ENCODE peak calls at places on chromosome 12, in six cellular contexts. One of them, this sample, is unnamed.

GRCh38 chr12:68612245-68612644 is 1.5 kb downstream of the RAP1B start:
- DNase-seq in choroid plexus epithelial cell: peak
- DNase-seq in GM13977: no peak
- DNase-seq in Calu3: no peak
- DNase-seq in heart left ventricle: no peak
- DNase-seq in hepatocyte: peak
- DNase-seq in this sample: no peak

GRCh38 chr12:118402251-118402650 is 25.9 kb downstream of the SUDS3 start:
- DNase-seq in choroid plexus epithelial cell: peak
- DNase-seq in Calu3: no peak
- DNase-seq in hepatocyte: no peak
- DNase-seq in heart left ventricle: no peak
- DNase-seq in GM13977: no peak
- DNase-seq in this sample: no peak

GRCh38 chr12:52513736-52514135 is 6.5 kb downstream of the KRT5 start:
- DNase-seq in GM13977: no peak
- DNase-seq in Calu3: no peak
- DNase-seq in heart left ventricle: no peak
- DNase-seq in hepatocyte: no peak
- DNase-seq in choroid plexus epithelial cell: no peak
- DNase-seq in this sample: no peak

GRCh38 chr12:56126732-56127239 is 1.3 kb upstream of the ESYT1 start:
- DNase-seq in hepatocyte: no peak
- DNase-seq in choroid plexus epithelial cell: no peak
- DNase-seq in Calu3: no peak
- DNase-seq in GM13977: no peak
- DNase-seq in heart left ventricle: no peak
- DNase-seq in this sample: no peak

GRCh38 chr12:87140257-87140656 is 884.1 kb upstream of the MGAT4C start:
- DNase-seq in GM13977: no peak
- DNase-seq in Calu3: no peak
- DNase-seq in hepatocyte: peak
- DNase-seq in heart left ventricle: no peak
- DNase-seq in choroid plexus epithelial cell: peak
- DNase-seq in this sample: no peak

GRCh38 chr12:69524755-69525509 is 54.7 kb downstream of the FRS2 start:
- DNase-seq in GM13977: no peak
- DNase-seq in hepatocyte: no peak
- DNase-seq in Calu3: no peak
- DNase-seq in choroid plexus epithelial cell: peak
- DNase-seq in heart left ventricle: no peak
- DNase-seq in this sample: no peak

GRCh38 chr12:104285740-104286537 is 17.6 kb upstream of the EID3 start:
- DNase-seq in choroid plexus epithelial cell: no peak
- DNase-seq in hepatocyte: peak
- DNase-seq in heart left ventricle: no peak
- DNase-seq in GM13977: peak
- DNase-seq in Calu3: no peak
- DNase-seq in this sample: no peak

GRCh38 chr12:15151141-15152091 is 69.8 kb downstream of the RERG start:
- DNase-seq in Calu3: peak
- DNase-seq in hepatocyte: peak
- DNase-seq in choroid plexus epithelial cell: peak
- DNase-seq in heart left ventricle: no peak
- DNase-seq in GM13977: no peak
- DNase-seq in this sample: no peak

GRCh38 chr12:113577464-113578121 is 105.9 kb upstream of the LHX5 start:
- DNase-seq in GM13977: no peak
- DNase-seq in Calu3: no peak
- DNase-seq in heart left ventricle: no peak
- DNase-seq in hepatocyte: no peak
- DNase-seq in choroid plexus epithelial cell: no peak
- DNase-seq in this sample: no peak

GRCh38 chr12:47900480-47901129 is 4.2 kb downstream of the VDR start:
- DNase-seq in hepatocyte: peak
- DNase-seq in choroid plexus epithelial cell: peak
- DNase-seq in GM13977: no peak
- DNase-seq in Calu3: peak
- DNase-seq in heart left ventricle: no peak
- DNase-seq in this sample: no peak

GRCh38 chr12:57840701-57841100 is 5.8 kb downstream of the CTDSP2 start:
- DNase-seq in heart left ventricle: peak
- DNase-seq in GM13977: no peak
- DNase-seq in choroid plexus epithelial cell: peak
- DNase-seq in Calu3: no peak
- DNase-seq in hepatocyte: peak
- DNase-seq in this sample: no peak

GRCh38 chr12:57810450-57810849 is 8.1 kb downstream of the AVIL start:
- DNase-seq in choroid plexus epithelial cell: peak
- DNase-seq in hepatocyte: no peak
- DNase-seq in GM13977: no peak
- DNase-seq in heart left ventricle: no peak
- DNase-seq in Calu3: peak
- DNase-seq in this sample: no peak

GRCh38 chr12:65430571-65431306 is 152.3 kb downstream of the MSRB3 start:
- DNase-seq in choroid plexus epithelial cell: peak
- DNase-seq in hepatocyte: no peak
- DNase-seq in heart left ventricle: no peak
- DNase-seq in Calu3: peak
- DNase-seq in GM13977: no peak
- DNase-seq in this sample: no peak

GRCh38 chr12:46559311-46559710 is 186.7 kb upstream of the SLC38A2 start:
- DNase-seq in choroid plexus epithelial cell: no peak
- DNase-seq in hepatocyte: no peak
- DNase-seq in heart left ventricle: no peak
- DNase-seq in Calu3: no peak
- DNase-seq in GM13977: no peak
- DNase-seq in this sample: no peak

GRCh38 chr12:75323663-75324062 is 6.5 kb downstream of the CAPS2 start:
- DNase-seq in choroid plexus epithelial cell: no peak
- DNase-seq in GM13977: no peak
- DNase-seq in hepatocyte: no peak
- DNase-seq in Calu3: no peak
- DNase-seq in heart left ventricle: no peak
- DNase-seq in this sample: no peak

GRCh38 chr12:68158427-68158826 is 1.1 kb downstream of the IFNG start:
- DNase-seq in GM13977: peak
- DNase-seq in choroid plexus epithelial cell: peak
- DNase-seq in Calu3: peak
- DNase-seq in heart left ventricle: no peak
- DNase-seq in hepatocyte: no peak
- DNase-seq in this sample: no peak

GRCh38 chr12:54413284-54414190 is 5.5 kb downstream of the ITGA5 start:
- DNase-seq in Calu3: no peak
- DNase-seq in choroid plexus epithelial cell: peak
- DNase-seq in heart left ventricle: peak
- DNase-seq in GM13977: no peak
- DNase-seq in hepatocyte: no peak
- DNase-seq in this sample: no peak

GRCh38 chr12:13347241-13348043 is 150.9 kb downstream of the EMP1 start:
- DNase-seq in Calu3: peak
- DNase-seq in GM13977: no peak
- DNase-seq in heart left ventricle: peak
- DNase-seq in hepatocyte: peak
- DNase-seq in choroid plexus epithelial cell: peak
- DNase-seq in this sample: no peak

GRCh38 chr12:45478931-45479330 is 250.6 kb upstream of the ARID2 start:
- DNase-seq in heart left ventricle: no peak
- DNase-seq in choroid plexus epithelial cell: no peak
- DNase-seq in Calu3: no peak
- DNase-seq in hepatocyte: no peak
- DNase-seq in GM13977: no peak
- DNase-seq in this sample: no peak
- TF ChIP-seq CTCF in heart left ventricle: no peak
- TF ChIP-seq CTCF in choroid plexus epithelial cell: no peak
- TF ChIP-seq CTCF in Calu3: no peak
- TF ChIP-seq CTCF in hepatocyte: no peak
- TF ChIP-seq CTCF in GM13977: no peak
- TF ChIP-seq CTCF in this sample: no peak

DNA sequence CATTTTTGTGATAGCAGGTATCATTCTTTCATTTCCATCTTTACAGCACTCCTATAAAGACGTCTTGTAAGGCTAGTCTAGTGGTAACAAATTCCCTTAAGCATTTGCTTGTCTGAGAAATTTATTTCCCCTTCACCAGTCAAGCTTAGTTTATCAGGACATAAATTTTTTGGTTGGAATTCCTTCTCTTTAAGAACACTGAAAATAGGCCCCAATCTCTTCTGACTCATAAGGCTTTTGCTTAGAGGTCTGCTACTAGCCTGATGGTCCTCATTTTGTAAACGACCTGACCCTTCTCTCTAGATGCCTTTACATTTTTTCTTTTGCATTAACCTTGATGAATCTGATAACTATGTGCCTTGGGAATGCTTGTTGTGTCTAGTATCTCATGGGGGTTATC is 20.3 kb downstream of the OLR1 start:
- DNase-seq in hepatocyte: no peak
- DNase-seq in choroid plexus epithelial cell: no peak
- DNase-seq in heart left ventricle: no peak
- DNase-seq in GM13977: no peak
- DNase-seq in Calu3: no peak
- DNase-seq in this sample: no peak
- TF ChIP-seq CTCF in hepatocyte: no peak
- TF ChIP-seq CTCF in choroid plexus epithelial cell: no peak
- TF ChIP-seq CTCF in heart left ventricle: no peak
- TF ChIP-seq CTCF in GM13977: no peak
- TF ChIP-seq CTCF in Calu3: no peak
- TF ChIP-seq CTCF in this sample: no peak

GRCh38 chr12:124232654-124232987 is 62.3 kb upstream of the RFLNA start:
- DNase-seq in choroid plexus epithelial cell: no peak
- DNase-seq in heart left ventricle: no peak
- DNase-seq in GM13977: no peak
- DNase-seq in Calu3: no peak
- DNase-seq in hepatocyte: no peak
- DNase-seq in this sample: no peak
- TF ChIP-seq CTCF in choroid plexus epithelial cell: no peak
- TF ChIP-seq CTCF in heart left ventricle: no peak
- TF ChIP-seq CTCF in GM13977: no peak
- TF ChIP-seq CTCF in Calu3: no peak
- TF ChIP-seq CTCF in hepatocyte: no peak
- TF ChIP-seq CTCF in this sample: no peak

GRCh38 chr12:27969011-27969900 is 3.3 kb downstream of the PTHLH start:
- DNase-seq in GM13977: peak
- DNase-seq in heart left ventricle: peak
- DNase-seq in choroid plexus epithelial cell: peak
- DNase-seq in Calu3: peak
- DNase-seq in hepatocyte: peak
- DNase-seq in this sample: peak
- TF ChIP-seq CTCF in GM13977: no peak
- TF ChIP-seq CTCF in heart left ventricle: no peak
- TF ChIP-seq CTCF in choroid plexus epithelial cell: peak
- TF ChIP-seq CTCF in Calu3: no peak
- TF ChIP-seq CTCF in hepatocyte: no peak
- TF ChIP-seq CTCF in this sample: no peak

GRCh38 chr12:25958254-25959068 is at the start of gene RASSF8:
- DNase-seq in Calu3: peak
- DNase-seq in GM13977: peak
- DNase-seq in choroid plexus epithelial cell: peak
- DNase-seq in heart left ventricle: peak
- DNase-seq in hepatocyte: peak
- DNase-seq in this sample: peak
- TF ChIP-seq CTCF in Calu3: no peak
- TF ChIP-seq CTCF in GM13977: peak
- TF ChIP-seq CTCF in choroid plexus epithelial cell: no peak
- TF ChIP-seq CTCF in heart left ventricle: peak
- TF ChIP-seq CTCF in hepatocyte: no peak
- TF ChIP-seq CTCF in this sample: no peak

DNA sequence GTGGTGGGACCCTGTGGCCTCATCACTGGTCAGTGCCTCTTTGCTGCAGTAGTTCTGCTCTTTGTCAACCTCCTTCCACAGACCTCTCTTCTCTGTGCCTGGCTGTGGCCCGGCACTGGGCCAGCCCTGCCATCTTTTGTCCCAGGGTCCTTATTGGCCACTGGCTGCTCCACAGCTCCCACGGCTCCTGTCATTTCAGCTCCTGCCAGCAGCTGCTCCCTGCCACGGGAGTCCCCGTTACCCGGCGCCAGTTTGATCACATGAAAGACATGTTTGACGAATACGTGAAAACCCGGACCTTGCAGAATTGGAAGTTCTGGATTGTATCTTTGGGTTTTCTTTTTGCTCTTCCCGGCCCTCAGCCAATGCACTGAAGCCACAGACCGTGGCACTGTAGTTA is 35.4 kb downstream of the IL31 start:
- DNase-seq in hepatocyte: no peak
- DNase-seq in choroid plexus epithelial cell: no peak
- DNase-seq in heart left ventricle: no peak
- DNase-seq in GM13977: no peak
- DNase-seq in Calu3: no peak
- DNase-seq in this sample: no peak
- TF ChIP-seq CTCF in hepatocyte: no peak
- TF ChIP-seq CTCF in choroid plexus epithelial cell: no peak
- TF ChIP-seq CTCF in heart left ventricle: no peak
- TF ChIP-seq CTCF in GM13977: no peak
- TF ChIP-seq CTCF in Calu3: no peak
- TF ChIP-seq CTCF in this sample: no peak

DNA sequence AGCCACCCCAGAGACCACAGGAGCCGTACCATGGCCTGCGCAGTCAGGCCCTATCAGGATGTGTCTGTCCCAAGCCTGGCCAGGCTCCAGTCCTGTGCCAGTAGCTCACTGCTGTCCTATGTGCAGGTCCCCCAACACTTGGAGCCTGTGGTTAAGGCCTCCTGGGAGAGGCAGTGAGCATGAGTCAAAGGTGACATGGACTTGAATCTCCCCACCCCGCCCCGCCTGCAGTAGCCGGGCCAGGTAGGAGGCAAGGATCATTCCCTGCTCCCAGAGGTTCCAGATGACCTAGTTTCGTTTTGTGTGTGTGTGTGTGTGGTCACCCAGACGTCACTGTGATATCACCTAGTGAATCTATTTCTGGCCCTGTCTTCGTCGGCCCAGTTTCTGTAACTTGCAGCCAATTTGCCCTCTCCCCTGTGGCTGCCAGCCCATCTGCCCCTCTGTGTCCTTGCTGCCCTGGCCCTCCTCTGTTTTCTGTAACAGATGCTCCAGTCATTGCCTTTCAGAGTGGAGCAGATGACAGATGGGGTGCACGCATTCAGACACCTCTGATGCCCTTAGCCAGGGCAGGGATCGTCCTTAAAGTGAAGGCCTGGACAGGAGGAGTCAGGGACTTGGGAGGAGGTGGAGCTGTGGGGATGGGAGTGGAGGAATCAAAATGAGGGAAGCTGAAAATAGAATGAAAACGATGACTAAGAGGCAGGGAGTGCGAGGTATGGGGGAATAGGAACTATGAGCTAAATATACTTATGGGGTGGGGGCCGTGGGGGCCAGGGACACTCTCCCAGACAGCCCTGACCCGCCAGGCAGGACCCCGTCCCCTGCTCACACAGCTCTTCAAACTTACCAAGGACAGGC is 37.4 kb downstream of the SLC6A12 start:
- DNase-seq in heart left ventricle: peak
- DNase-seq in choroid plexus epithelial cell: peak
- DNase-seq in Calu3: peak
- DNase-seq in GM13977: no peak
- DNase-seq in hepatocyte: peak
- DNase-seq in this sample: no peak
- TF ChIP-seq CTCF in heart left ventricle: no peak
- TF ChIP-seq CTCF in choroid plexus epithelial cell: no peak
- TF ChIP-seq CTCF in Calu3: no peak
- TF ChIP-seq CTCF in GM13977: no peak
- TF ChIP-seq CTCF in hepatocyte: no peak
- TF ChIP-seq CTCF in this sample: no peak

GRCh38 chr12:6273209-6273928 is 37.1 kb upstream of the PLEKHG6 start:
- DNase-seq in Calu3: no peak
- DNase-seq in GM13977: no peak
- DNase-seq in hepatocyte: no peak
- DNase-seq in heart left ventricle: no peak
- DNase-seq in choroid plexus epithelial cell: no peak
- DNase-seq in this sample: no peak
- TF ChIP-seq CTCF in Calu3: no peak
- TF ChIP-seq CTCF in GM13977: no peak
- TF ChIP-seq CTCF in hepatocyte: peak
- TF ChIP-seq CTCF in heart left ventricle: no peak
- TF ChIP-seq CTCF in choroid plexus epithelial cell: peak
- TF ChIP-seq CTCF in this sample: no peak

This sample was measured in mesothelial cell of epicardium.